ENCODE peak calls at places on chromosomes 6 and 20, in six cellular contexts. E is KG1, R is activated gamma-delta T cell treated with Interleukin-2 at 50 U/mL for 16 hours, U is Peyer's patch, W is AG09319, J is left ventricle myocardium superior. Z is an unnamed sample.

GRCh38 chr6:75384116-75384515 is 99.5 kb upstream of the TMEM30A start:
- DNase-seq in E (no peak), R (no peak), U (no peak), W (no peak), J (no peak), Z (no peak)

GRCh38 chr20:52087471-52087870 is 104.1 kb downstream of the ZFP64 start:
- DNase-seq in E (no peak), R (no peak), U (no peak), W (no peak), J (no peak), Z (no peak)

GRCh38 chr6:10414766-10415592 is at the start of gene TFAP2A:
- DNase-seq in E (no peak), R (no peak), U (no peak), W (no peak), J (no peak), Z (no peak)

GRCh38 chr20:61797200-61797599 is 268.5 kb downstream of the TAF4 start:
- DNase-seq in E (no peak), R (no peak), U (no peak), W (no peak), J (peak), Z (no peak)

GRCh38 chr20:4920131-4920530 is 81.2 kb downstream of the SLC23A2 start:
- DNase-seq in E (no peak), R (no peak), U (no peak), W (no peak), J (no peak), Z (no peak)

GRCh38 chr6:1271071-1271763 is 40.7 kb upstream of the FOXQ1 start:
- DNase-seq in E (no peak), R (no peak), U (no peak), W (no peak), J (no peak), Z (no peak)

GRCh38 chr6:105014448-105014847 is 57.5 kb downstream of the LIN28B start:
- DNase-seq in E (no peak), R (no peak), U (no peak), W (no peak), J (no peak), Z (no peak)

GRCh38 chr6:161080263-161080970 is 88.8 kb downstream of the MAP3K4 start:
- DNase-seq in E (no peak), R (no peak), U (no peak), W (no peak), J (no peak), Z (no peak)

GRCh38 chr6:34319471-34319885 is 70.7 kb upstream of the SMIM29 start:
- DNase-seq in E (no peak), R (no peak), U (no peak), W (no peak), J (no peak), Z (no peak)

Z was measured in activated T-helper 2 cell treated with anti-CD3 and anti-CD28 coated beads, Interferon-gamma antibody, Interleukin-2, Interleukin-4, amounts not matched to agents 10 μg/mL and 5 μg/mL and 100 μg/mL, durations not matched to agents 14 hours and 24 hours and 36 hours.